ENCODE peak calls at places on chromosomes 7 and 10, in eight cellular contexts. U is vagina; F is activated CD8-positive, alpha-beta memory T cell treated with anti-CD3 and anti-CD28 coated beads, Interleukin-2, amount 50 U/mL, for 48 hours; V is GDM1; E is H1; W is NB4; T is hypothalamus; Q is left ventricle myocardium superior. I is an unnamed sample.

GRCh38 chr7:70679666-70680065 is 452.3 kb upstream of the GALNT17 start:
- DNase-seq in U (no peak), F (no peak), V (no peak), E (no peak), W (no peak), T (no peak), Q (no peak), I (no peak)

GRCh38 chr7:144812379-144813283 is 23.2 kb downstream of the TPK1 start:
- DNase-seq in U (no peak), F (no peak), V (no peak), E (no peak), W (no peak), T (no peak), Q (no peak), I (no peak)

GRCh38 chr10:35043796-35044344 is 46.3 kb downstream of the CUL2 start:
- DNase-seq in U (no peak), F (no peak), V (no peak), E (no peak), W (no peak), T (no peak), Q (no peak), I (no peak)

GRCh38 chr7:135390829-135391228 is 119.1 kb downstream of the CNOT4 start:
- DNase-seq in U (no peak), F (no peak), V (no peak), E (no peak), W (no peak), T (no peak), Q (no peak), I (no peak)

GRCh38 chr7:41711283-41712064 is 8.6 kb upstream of the INHBA start:
- DNase-seq in U (no peak), F (no peak), V (no peak), E (no peak), W (peak), T (no peak), Q (peak), I (no peak)

GRCh38 chr7:19852192-19852591 is 78.8 kb upstream of the TMEM196 start:
- DNase-seq in U (no peak), F (no peak), V (no peak), E (no peak), W (no peak), T (no peak), Q (no peak), I (no peak)

GRCh38 chr7:45021604-45022296 is 21.7 kb downstream of the CCM2 start:
- DNase-seq in U (no peak), F (peak), V (peak), E (no peak), W (peak), T (no peak), Q (no peak), I (no peak)

GRCh38 chr10:91604462-91604935 is 28.4 kb downstream of the PPP1R3C start:
- DNase-seq in U (no peak), F (no peak), V (no peak), E (no peak), W (no peak), T (no peak), Q (no peak), I (no peak)

GRCh38 chr7:143008007-143008901 is 18.7 kb downstream of the OR9A2 start:
- DNase-seq in U (no peak), F (peak), V (peak), E (peak), W (peak), T (peak), Q (peak), I (peak)

I was measured in iPS DF 6.9.